ENCODE peak calls at places on chromosomes 16 and 17, in six cellular contexts. One of them, this sample, is unnamed.
A peak's percentile ranks its signal among the peaks of the same experiment; 100 is the strongest.

GRCh38 chr16:84933774-84934571 is 77.4 kb downstream of the ZDHHC7 start:
- DNase-seq in AG09309: no peak
- DNase-seq in CD4-positive, alpha-beta T cell: no peak
- DNase-seq in tibial artery: peak; percentile 96
- DNase-seq in lower leg skin: no peak
- DNase-seq in Peyer's patch: peak; percentile 62
- DNase-seq in this sample: no peak

GRCh38 chr16:85010931-85011845 is at the start of gene ZDHHC7:
- DNase-seq in tibial artery: peak; percentile 93
- DNase-seq in lower leg skin: peak; percentile 72
- DNase-seq in AG09309: no peak
- DNase-seq in CD4-positive, alpha-beta T cell: peak; percentile 78
- DNase-seq in Peyer's patch: peak; percentile 93
- DNase-seq in this sample: peak; percentile 56

GRCh38 chr16:87353613-87354012 is 30.0 kb downstream of the FBXO31 start:
- DNase-seq in AG09309: no peak
- DNase-seq in lower leg skin: no peak
- DNase-seq in CD4-positive, alpha-beta T cell: no peak
- DNase-seq in tibial artery: no peak
- DNase-seq in Peyer's patch: no peak
- DNase-seq in this sample: no peak

GRCh38 chr17:74212262-74212912 is 984 bp upstream of the TTYH2 start:
- DNase-seq in lower leg skin: no peak
- DNase-seq in CD4-positive, alpha-beta T cell: no peak
- DNase-seq in Peyer's patch: no peak
- DNase-seq in AG09309: no peak
- DNase-seq in tibial artery: no peak
- DNase-seq in this sample: no peak

GRCh38 chr17:74542727-74543383 is 3.1 kb downstream of the CD300C start:
- DNase-seq in tibial artery: no peak
- DNase-seq in lower leg skin: no peak
- DNase-seq in AG09309: no peak
- DNase-seq in CD4-positive, alpha-beta T cell: no peak
- DNase-seq in Peyer's patch: no peak
- DNase-seq in this sample: no peak

GRCh38 chr17:57899822-57900221 is 50.0 kb upstream of the MRPS23 start:
- DNase-seq in tibial artery: no peak
- DNase-seq in AG09309: no peak
- DNase-seq in lower leg skin: no peak
- DNase-seq in CD4-positive, alpha-beta T cell: no peak
- DNase-seq in Peyer's patch: peak; percentile 85
- DNase-seq in this sample: no peak

GRCh38 chr16:3797904-3798811 is 80.8 kb upstream of the TRAP1 start:
- DNase-seq in Peyer's patch: peak; percentile 30
- DNase-seq in lower leg skin: no peak
- DNase-seq in tibial artery: no peak
- DNase-seq in AG09309: no peak
- DNase-seq in CD4-positive, alpha-beta T cell: no peak
- DNase-seq in this sample: no peak

GRCh38 chr16:31010539-31010938 is at the start of gene STX1B:
- DNase-seq in CD4-positive, alpha-beta T cell: peak; percentile 56
- DNase-seq in Peyer's patch: peak; percentile 57
- DNase-seq in lower leg skin: no peak
- DNase-seq in tibial artery: no peak
- DNase-seq in AG09309: no peak
- DNase-seq in this sample: no peak

GRCh38 chr17:49201481-49201927 is 8.9 kb downstream of the GNGT2 start:
- DNase-seq in AG09309: no peak
- DNase-seq in CD4-positive, alpha-beta T cell: no peak
- DNase-seq in Peyer's patch: no peak
- DNase-seq in lower leg skin: no peak
- DNase-seq in tibial artery: no peak
- DNase-seq in this sample: no peak

GRCh38 chr16:71626858-71627213 is 852 bp downstream of the MARVELD3 start:
- DNase-seq in CD4-positive, alpha-beta T cell: no peak
- DNase-seq in AG09309: no peak
- DNase-seq in tibial artery: peak; percentile 66
- DNase-seq in Peyer's patch: peak; percentile 90
- DNase-seq in lower leg skin: no peak
- DNase-seq in this sample: no peak

GRCh38 chr16:79336437-79337229 is 263.9 kb downstream of the MAF start:
- DNase-seq in Peyer's patch: no peak
- DNase-seq in lower leg skin: no peak
- DNase-seq in CD4-positive, alpha-beta T cell: no peak
- DNase-seq in AG09309: no peak
- DNase-seq in tibial artery: no peak
- DNase-seq in this sample: no peak

GRCh38 chr17:82611140-82612058 is 36.8 kb downstream of the WDR45B start:
- DNase-seq in CD4-positive, alpha-beta T cell: no peak
- DNase-seq in tibial artery: no peak
- DNase-seq in AG09309: no peak
- DNase-seq in Peyer's patch: no peak
- DNase-seq in lower leg skin: no peak
- DNase-seq in this sample: no peak

GRCh38 chr16:88649924-88650748 is 717 bp downstream of the CYBA start:
- DNase-seq in lower leg skin: no peak
- DNase-seq in Peyer's patch: peak; percentile 84
- DNase-seq in CD4-positive, alpha-beta T cell: no peak
- DNase-seq in AG09309: no peak
- DNase-seq in tibial artery: peak; percentile 71
- DNase-seq in this sample: no peak

GRCh38 chr17:19770985-19771710 is 23.1 kb upstream of the ALDH3A1 start:
- DNase-seq in tibial artery: peak; percentile 61
- DNase-seq in CD4-positive, alpha-beta T cell: no peak
- DNase-seq in Peyer's patch: no peak
- DNase-seq in lower leg skin: no peak
- DNase-seq in AG09309: no peak
- DNase-seq in this sample: no peak

GRCh38 chr17:28151001-28151400 is 108.5 kb downstream of the NLK start:
- DNase-seq in tibial artery: no peak
- DNase-seq in AG09309: no peak
- DNase-seq in CD4-positive, alpha-beta T cell: no peak
- DNase-seq in lower leg skin: no peak
- DNase-seq in Peyer's patch: no peak
- DNase-seq in this sample: no peak

GRCh38 chr17:42748202-42748905 is 3.5 kb upstream of the EZH1 start:
- DNase-seq in tibial artery: no peak
- DNase-seq in Peyer's patch: no peak
- DNase-seq in CD4-positive, alpha-beta T cell: no peak
- DNase-seq in AG09309: no peak
- DNase-seq in lower leg skin: peak; percentile 55
- DNase-seq in this sample: no peak

GRCh38 chr17:9360610-9361571 is 214.7 kb downstream of the STX8 start:
- DNase-seq in Peyer's patch: peak; percentile 54
- DNase-seq in AG09309: peak; percentile 53
- DNase-seq in tibial artery: peak; percentile 75
- DNase-seq in lower leg skin: peak; percentile 58
- DNase-seq in CD4-positive, alpha-beta T cell: no peak
- DNase-seq in this sample: peak; percentile 67

GRCh38 chr17:49969134-49969759 is at the start of gene DLX4:
- DNase-seq in tibial artery: no peak
- DNase-seq in AG09309: no peak
- DNase-seq in Peyer's patch: no peak
- DNase-seq in CD4-positive, alpha-beta T cell: no peak
- DNase-seq in lower leg skin: no peak
- DNase-seq in this sample: no peak

GRCh38 chr16:65916995-65917394 is 449.5 kb upstream of the CDH5 start:
- DNase-seq in AG09309: no peak
- DNase-seq in lower leg skin: no peak
- DNase-seq in CD4-positive, alpha-beta T cell: no peak
- DNase-seq in Peyer's patch: no peak
- DNase-seq in tibial artery: no peak
- DNase-seq in this sample: no peak

GRCh38 chr17:35725917-35726608 is 5.4 kb upstream of the RASL10B start:
- DNase-seq in tibial artery: no peak
- DNase-seq in Peyer's patch: no peak
- DNase-seq in AG09309: no peak
- DNase-seq in lower leg skin: no peak
- DNase-seq in CD4-positive, alpha-beta T cell: no peak
- DNase-seq in this sample: no peak

GRCh38 chr17:58956997-58957724 is 149.5 kb downstream of the TRIM37 start:
- DNase-seq in CD4-positive, alpha-beta T cell: no peak
- DNase-seq in lower leg skin: no peak
- DNase-seq in tibial artery: no peak
- DNase-seq in AG09309: no peak
- DNase-seq in Peyer's patch: no peak
- DNase-seq in this sample: no peak

GRCh38 chr17:58965221-58965620 is 141.5 kb downstream of the TRIM37 start:
- DNase-seq in tibial artery: no peak
- DNase-seq in Peyer's patch: no peak
- DNase-seq in lower leg skin: no peak
- DNase-seq in CD4-positive, alpha-beta T cell: no peak
- DNase-seq in AG09309: no peak
- DNase-seq in this sample: no peak

DNA sequence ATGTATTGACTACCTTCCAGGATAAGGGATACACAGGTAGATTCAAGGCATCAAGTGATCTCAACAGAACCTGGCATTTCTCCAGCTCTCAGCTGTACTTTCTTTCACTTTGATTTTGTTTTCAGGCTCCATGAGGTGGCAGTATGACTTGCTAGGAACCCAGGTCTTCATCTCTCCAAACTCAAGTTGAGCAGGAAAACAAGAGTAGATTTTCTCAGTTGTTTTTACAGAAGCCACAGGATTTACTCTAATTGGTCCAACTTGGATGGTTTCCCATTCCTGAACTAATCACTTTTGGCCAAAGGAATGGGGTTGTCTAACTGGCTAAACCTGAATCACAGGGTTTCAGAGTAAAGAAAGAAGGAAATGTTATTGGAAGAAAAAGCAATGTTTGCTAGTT is 146.6 kb downstream of the TRIM37 start:
- DNase-seq in lower leg skin: no peak
- DNase-seq in AG09309: peak; percentile 38
- DNase-seq in tibial artery: no peak
- DNase-seq in Peyer's patch: no peak
- DNase-seq in CD4-positive, alpha-beta T cell: no peak
- DNase-seq in this sample: peak; percentile 15
- TF ChIP-seq CTCF in lower leg skin: no peak
- TF ChIP-seq CTCF in AG09309: peak; percentile 41
- TF ChIP-seq CTCF in tibial artery: peak; percentile 15
- TF ChIP-seq CTCF in Peyer's patch: peak; percentile 43
- TF ChIP-seq CTCF in CD4-positive, alpha-beta T cell: no peak
- TF ChIP-seq CTCF in this sample: peak; percentile 7

GRCh38 chr17:80892900-80893603 is 98.6 kb upstream of the CHMP6 start:
- DNase-seq in AG09309: peak; percentile 13
- DNase-seq in lower leg skin: peak; percentile 31
- DNase-seq in CD4-positive, alpha-beta T cell: peak; percentile 57
- DNase-seq in Peyer's patch: no peak
- DNase-seq in tibial artery: peak; percentile 77
- DNase-seq in this sample: no peak

GRCh38 chr17:80890551-80890930 is 101.1 kb upstream of the CHMP6 start:
- DNase-seq in tibial artery: no peak
- DNase-seq in Peyer's patch: no peak
- DNase-seq in lower leg skin: no peak
- DNase-seq in CD4-positive, alpha-beta T cell: no peak
- DNase-seq in AG09309: no peak
- DNase-seq in this sample: no peak

GRCh38 chr17:80889897-80890550 is 101.6 kb upstream of the CHMP6 start:
- DNase-seq in AG09309: no peak
- DNase-seq in tibial artery: no peak
- DNase-seq in CD4-positive, alpha-beta T cell: peak; percentile 18
- DNase-seq in lower leg skin: no peak
- DNase-seq in Peyer's patch: no peak
- DNase-seq in this sample: no peak

GRCh38 chr17:80892019-80892855 is 99.4 kb upstream of the CHMP6 start:
- DNase-seq in lower leg skin: peak; percentile 77
- DNase-seq in tibial artery: peak; percentile 88
- DNase-seq in Peyer's patch: peak; percentile 73
- DNase-seq in CD4-positive, alpha-beta T cell: peak; percentile 88
- DNase-seq in AG09309: peak; percentile 91
- DNase-seq in this sample: peak; percentile 66

GRCh38 chr17:80891096-80892018 is 100.3 kb upstream of the CHMP6 start:
- DNase-seq in tibial artery: peak; percentile 78
- DNase-seq in Peyer's patch: peak; percentile 78
- DNase-seq in CD4-positive, alpha-beta T cell: peak; percentile 72
- DNase-seq in AG09309: peak; percentile 55
- DNase-seq in lower leg skin: peak; percentile 36
- DNase-seq in this sample: peak; percentile 5
- TF ChIP-seq CTCF in tibial artery: no peak
- TF ChIP-seq CTCF in Peyer's patch: no peak
- TF ChIP-seq CTCF in CD4-positive, alpha-beta T cell: no peak
- TF ChIP-seq CTCF in AG09309: peak; percentile 38
- TF ChIP-seq CTCF in lower leg skin: no peak
- TF ChIP-seq CTCF in this sample: no peak

DNA sequence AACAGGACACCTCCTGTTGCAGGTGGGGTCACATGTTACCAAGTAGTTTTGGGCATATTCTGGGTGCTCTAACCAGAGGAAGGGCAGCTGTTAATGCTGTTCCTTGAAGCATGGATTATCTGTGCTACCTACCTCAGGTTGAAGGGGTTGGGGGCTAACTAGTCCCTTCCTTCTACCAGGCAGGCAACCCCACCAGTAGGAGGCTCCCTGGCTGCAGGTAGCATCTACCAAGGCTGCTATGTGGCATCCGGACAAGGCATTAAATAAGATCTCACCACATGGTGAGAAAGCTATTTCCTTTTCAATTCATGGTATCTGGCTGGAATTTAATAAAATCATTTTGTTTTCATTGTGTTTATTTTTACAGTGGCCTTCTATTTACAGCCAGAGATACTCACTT is 62.5 kb downstream of the CACNG3 start:
- DNase-seq in lower leg skin: no peak
- DNase-seq in Peyer's patch: no peak
- DNase-seq in tibial artery: no peak
- DNase-seq in CD4-positive, alpha-beta T cell: no peak
- DNase-seq in AG09309: no peak
- DNase-seq in this sample: no peak
- TF ChIP-seq CTCF in lower leg skin: no peak
- TF ChIP-seq CTCF in Peyer's patch: no peak
- TF ChIP-seq CTCF in tibial artery: no peak
- TF ChIP-seq CTCF in CD4-positive, alpha-beta T cell: no peak
- TF ChIP-seq CTCF in AG09309: no peak
- TF ChIP-seq CTCF in this sample: no peak

DNA sequence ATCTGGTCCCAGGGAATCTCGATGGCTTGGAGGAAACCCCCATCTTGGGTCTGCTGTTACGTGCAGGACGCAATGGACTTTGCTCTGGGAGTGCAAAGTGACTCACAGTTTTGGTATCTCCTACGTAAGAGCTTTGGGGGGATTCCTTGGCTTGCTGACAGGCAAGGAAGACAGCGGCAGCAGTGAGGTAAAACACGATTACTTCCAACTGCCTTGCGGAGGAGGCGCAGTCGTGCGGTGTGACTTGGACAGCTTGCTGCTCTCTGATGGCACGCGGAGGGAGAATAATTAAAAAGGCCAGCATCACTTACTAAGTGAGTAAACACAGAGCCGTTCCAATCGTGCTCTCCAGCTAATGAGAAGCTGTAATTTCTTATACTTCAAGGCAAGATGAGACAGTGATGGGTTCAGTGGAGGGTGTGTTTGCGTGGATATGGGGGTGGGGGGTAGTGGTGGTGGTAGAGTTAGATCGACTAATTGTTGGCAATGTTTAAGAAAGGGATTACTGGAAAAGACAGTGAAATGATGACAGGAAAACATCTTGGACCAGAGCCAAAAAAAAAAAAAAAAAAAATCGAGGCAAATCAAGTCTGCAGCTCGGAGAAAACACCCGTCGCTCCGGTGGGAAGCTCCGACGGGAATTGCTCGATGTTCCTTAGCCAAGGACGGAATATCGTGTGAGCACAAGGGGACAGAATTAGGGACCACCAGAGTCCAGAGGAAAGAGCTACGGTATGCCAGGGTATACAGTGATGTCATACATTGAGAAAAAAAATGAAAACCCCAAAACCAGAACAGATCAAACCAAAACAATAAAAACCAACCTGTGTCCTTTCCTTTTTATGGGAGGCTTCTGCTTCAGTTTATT is 184.9 kb upstream of the ZFHX3 start:
- DNase-seq in tibial artery: no peak
- DNase-seq in AG09309: peak; percentile 74
- DNase-seq in CD4-positive, alpha-beta T cell: no peak
- DNase-seq in Peyer's patch: peak; percentile 55
- DNase-seq in lower leg skin: no peak
- DNase-seq in this sample: peak; percentile 62
- TF ChIP-seq CTCF in tibial artery: no peak
- TF ChIP-seq CTCF in AG09309: no peak
- TF ChIP-seq CTCF in CD4-positive, alpha-beta T cell: no peak
- TF ChIP-seq CTCF in Peyer's patch: no peak
- TF ChIP-seq CTCF in lower leg skin: no peak
- TF ChIP-seq CTCF in this sample: no peak